ENCODE peak calls at places on chromosomes 3 and 15, in seven cellular contexts. U is HepG2, Y is upper lobe of left lung, N is sigmoid colon, Q is Panc1, X is K562, O is endothelial cell of umbilical vein. Z is an unnamed sample.

GRCh38 chr3:117903226-117903625 is 1131.4 kb downstream of the IGSF11 start:
- DNase-seq in Q (no peak), Y (no peak), X (no peak), N (no peak), U (no peak), O (no peak), Z (no peak)

GRCh38 chr15:41501191-41501917 is 7.7 kb downstream of the ITPKA start:
- DNase-seq in Y (no peak), X (no peak), U (no peak), N (no peak), O (peak; percentile 46), Q (no peak), Z (peak; percentile 83)

GRCh38 chr15:62672268-62672667 is 370.3 kb upstream of the TPM1 start:
- DNase-seq in O (no peak), Q (no peak), N (no peak), Y (no peak), X (no peak), U (no peak), Z (no peak)

GRCh38 chr15:69576035-69576526 is 123.5 kb downstream of the RPLP1 start:
- DNase-seq in U (no peak), Y (peak; percentile 69), N (no peak), X (no peak), O (peak; percentile 22), Q (no peak), Z (peak; percentile 91)

GRCh38 chr3:124260206-124260915 is 268.4 kb upstream of the ROPN1 start:
- DNase-seq in X (peak; percentile 6), Q (no peak), Y (peak; percentile 54), O (no peak), N (peak; percentile 78), U (no peak), Z (no peak)

GRCh38 chr15:39360417-39360816 is 220.5 kb upstream of the THBS1 start:
- DNase-seq in N (no peak), Y (no peak), O (peak; percentile 78), Q (no peak), U (peak; percentile 82), X (no peak), Z (no peak)

GRCh38 chr15:74170845-74171578 is 2.5 kb upstream of the ISLR start:
- DNase-seq in U (no peak), Q (no peak), N (peak; percentile 53), Y (no peak), X (no peak), O (no peak), Z (no peak)

GRCh38 chr3:42526616-42527367 is 24.3 kb downstream of the VIPR1 start:
- DNase-seq in O (no peak), N (no peak), X (peak; percentile 56), U (no peak), Q (no peak), Y (no peak), Z (no peak)

GRCh38 chr15:66621491-66622467 is 56.0 kb upstream of the LCTL start:
- DNase-seq in N (no peak), Y (no peak), U (no peak), X (peak; percentile 82), Q (no peak), O (no peak), Z (no peak)

DNA sequence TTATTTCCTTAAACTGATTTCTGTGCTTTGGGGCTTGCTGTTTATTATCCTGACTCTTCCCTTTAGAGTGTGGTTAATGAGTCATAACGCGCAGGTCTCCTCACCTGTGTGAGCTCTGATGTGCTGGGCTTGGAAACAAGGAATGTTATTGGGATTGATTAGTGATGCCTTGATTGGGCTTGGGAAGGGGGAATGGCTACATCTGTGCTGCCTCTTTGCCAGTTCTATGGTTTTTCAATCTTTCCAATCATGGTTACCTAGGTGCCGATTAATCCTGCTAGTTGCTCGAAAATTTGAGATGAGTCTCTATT is 161.0 kb downstream of the THSD4 start:
- DNase-seq in O (no peak), Y (no peak), Q (no peak), U (no peak), X (no peak), N (no peak), Z (no peak)
- H3K4me1 ChIP-seq in O (peaks cover 48% of the 10 kb centered on the region), Y (peaks cover 12% of the 10 kb centered on the region), Q (peaks cover 38% of the 10 kb centered on the region), U (peaks cover 16% of the 10 kb centered on the region), X (no peaks in the 10 kb centered on the region), N (no peaks in the 10 kb centered on the region), Z (peaks cover 7% of the 10 kb centered on the region)

GRCh38 chr3:10188798-10189556 is 24.3 kb downstream of the IRAK2 start:
- DNase-seq in N (no peak), U (no peak), O (no peak), Y (no peak), X (no peak), Q (no peak), Z (no peak)
- H3K27ac ChIP-seq in N (peak overlapping the region; percentile 86), U (no peak overlapping the region), O (peak overlapping the region; percentile 79), Y (peak overlapping the region; percentile 83), X (no peak overlapping the region), Q (peak overlapping the region; percentile 89), Z (peak overlapping the region; percentile 87)

GRCh38 chr3:56494679-56495322 is 26.5 kb upstream of the ERC2 start:
- DNase-seq in U (peak; percentile 85), O (peak; percentile 71), X (peak; percentile 78), Q (peak; percentile 58), N (peak; percentile 71), Y (peak; percentile 64), Z (peak; percentile 76)
- TF ChIP-seq POLR2AphosphoS5 in U (no peak), O (no peak), X (no peak), Q (no peak), N (peak; percentile 70), Y (no peak), Z (no peak)

GRCh38 chr3:58035512-58035867 is 27.3 kb downstream of the FLNB start:
- DNase-seq in N (no peak), X (no peak), Y (no peak), Q (no peak), U (no peak), O (no peak), Z (no peak)

GRCh38 chr3:58028902-58029301 is 20.7 kb downstream of the FLNB start:
- DNase-seq in Y (no peak), X (no peak), U (no peak), Q (no peak), N (no peak), O (no peak), Z (no peak)

GRCh38 chr3:58029842-58030584 is 21.8 kb downstream of the FLNB start:
- DNase-seq in Q (no peak), U (no peak), N (no peak), O (no peak), Y (no peak), X (no peak), Z (peak; percentile 1)

GRCh38 chr3:58034738-58035511 is 26.7 kb downstream of the FLNB start:
- DNase-seq in O (no peak), Y (no peak), U (no peak), Q (no peak), X (peak; percentile 60), N (peak; percentile 40), Z (peak; percentile 64)

GRCh38 chr3:58032186-58032585 is 24.0 kb downstream of the FLNB start:
- DNase-seq in Y (no peak), X (no peak), O (no peak), U (no peak), Q (no peak), N (no peak), Z (no peak)
- H3K4me1 ChIP-seq in Y (peaks cover 4% of the 10 kb centered on the region), X (peaks cover 8% of the 10 kb centered on the region), O (peaks cover 3% of the 10 kb centered on the region), U (peaks cover 85% of the 10 kb centered on the region), Q (peaks cover 71% of the 10 kb centered on the region), N (no peaks in the 10 kb centered on the region), Z (peaks cover 28% of the 10 kb centered on the region)